ENCODE peak calls at places on chromosome 1, in seven cellular contexts. One of them, this sample, is unnamed.

GRCh38 chr1:75707191-75707590 is 17.3 kb upstream of the ACADM start:
- DNase-seq in colonic mucosa: no peak
- DNase-seq in psoas muscle: no peak
- DNase-seq in astrocyte of the spinal cord: no peak
- DNase-seq in fibroblast of lung: no peak
- DNase-seq in lower leg skin: no peak
- DNase-seq in mammary epithelial cell: no peak
- DNase-seq in this sample: no peak

GRCh38 chr1:179175011-179175934 is 54.2 kb downstream of the ABL2 start:
- DNase-seq in lower leg skin: no peak
- DNase-seq in colonic mucosa: no peak
- DNase-seq in fibroblast of lung: peak; percentile 87
- DNase-seq in psoas muscle: no peak
- DNase-seq in mammary epithelial cell: peak; percentile 81
- DNase-seq in astrocyte of the spinal cord: peak; percentile 50
- DNase-seq in this sample: peak; percentile 66

GRCh38 chr1:11157394-11157793 is 31.8 kb upstream of the ANGPTL7 start:
- DNase-seq in mammary epithelial cell: no peak
- DNase-seq in lower leg skin: no peak
- DNase-seq in colonic mucosa: no peak
- DNase-seq in astrocyte of the spinal cord: no peak
- DNase-seq in fibroblast of lung: no peak
- DNase-seq in psoas muscle: no peak
- DNase-seq in this sample: no peak

GRCh38 chr1:46343705-46344104 is 3.1 kb downstream of the NSUN4 start:
- DNase-seq in colonic mucosa: no peak
- DNase-seq in astrocyte of the spinal cord: no peak
- DNase-seq in psoas muscle: no peak
- DNase-seq in fibroblast of lung: no peak
- DNase-seq in mammary epithelial cell: no peak
- DNase-seq in lower leg skin: no peak
- DNase-seq in this sample: no peak

GRCh38 chr1:234608720-234609527 is 1.1 kb downstream of the IRF2BP2 start:
- DNase-seq in astrocyte of the spinal cord: peak; percentile 65
- DNase-seq in fibroblast of lung: peak; percentile 57
- DNase-seq in psoas muscle: peak; percentile 78
- DNase-seq in colonic mucosa: no peak
- DNase-seq in lower leg skin: peak; percentile 89
- DNase-seq in mammary epithelial cell: peak; percentile 36
- DNase-seq in this sample: peak; percentile 42

GRCh38 chr1:204079608-204079999 is 6.7 kb downstream of the SOX13 start:
- DNase-seq in fibroblast of lung: no peak
- DNase-seq in mammary epithelial cell: no peak
- DNase-seq in psoas muscle: no peak
- DNase-seq in astrocyte of the spinal cord: no peak
- DNase-seq in lower leg skin: no peak
- DNase-seq in colonic mucosa: no peak
- DNase-seq in this sample: no peak

GRCh38 chr1:241841661-241842060 is 6.3 kb upstream of the EXO1 start:
- DNase-seq in psoas muscle: no peak
- DNase-seq in fibroblast of lung: no peak
- DNase-seq in colonic mucosa: no peak
- DNase-seq in astrocyte of the spinal cord: no peak
- DNase-seq in mammary epithelial cell: no peak
- DNase-seq in lower leg skin: no peak
- DNase-seq in this sample: no peak

GRCh38 chr1:211469938-211470529 is 21.9 kb downstream of the RD3 start:
- DNase-seq in fibroblast of lung: peak; percentile 60
- DNase-seq in mammary epithelial cell: peak; percentile 60
- DNase-seq in astrocyte of the spinal cord: peak; percentile 72
- DNase-seq in colonic mucosa: peak; percentile 91
- DNase-seq in psoas muscle: peak; percentile 80
- DNase-seq in lower leg skin: peak; percentile 94
- DNase-seq in this sample: peak; percentile 63

GRCh38 chr1:97806996-97807395 is 113.8 kb downstream of the DPYD start:
- DNase-seq in astrocyte of the spinal cord: no peak
- DNase-seq in lower leg skin: no peak
- DNase-seq in colonic mucosa: no peak
- DNase-seq in mammary epithelial cell: no peak
- DNase-seq in fibroblast of lung: no peak
- DNase-seq in psoas muscle: no peak
- DNase-seq in this sample: peak; percentile 60

GRCh38 chr1:246564839-246565750 is 966 bp downstream of the TFB2M start:
- DNase-seq in mammary epithelial cell: peak; percentile 42
- DNase-seq in colonic mucosa: no peak
- DNase-seq in lower leg skin: no peak
- DNase-seq in fibroblast of lung: no peak
- DNase-seq in psoas muscle: no peak
- DNase-seq in astrocyte of the spinal cord: no peak
- DNase-seq in this sample: peak; percentile 45

GRCh38 chr1:241396747-241397691 is 40.0 kb upstream of the RGS7 start:
- DNase-seq in psoas muscle: no peak
- DNase-seq in fibroblast of lung: no peak
- DNase-seq in mammary epithelial cell: peak; percentile 40
- DNase-seq in colonic mucosa: no peak
- DNase-seq in lower leg skin: no peak
- DNase-seq in astrocyte of the spinal cord: peak; percentile 45
- DNase-seq in this sample: no peak

GRCh38 chr1:26938659-26939025 is 17.1 kb downstream of the NUDC start:
- DNase-seq in fibroblast of lung: no peak
- DNase-seq in colonic mucosa: no peak
- DNase-seq in astrocyte of the spinal cord: no peak
- DNase-seq in psoas muscle: no peak
- DNase-seq in lower leg skin: no peak
- DNase-seq in mammary epithelial cell: no peak
- DNase-seq in this sample: no peak

GRCh38 chr1:232992227-232992626 is 41.8 kb downstream of the NTPCR start:
- DNase-seq in astrocyte of the spinal cord: no peak
- DNase-seq in colonic mucosa: no peak
- DNase-seq in mammary epithelial cell: no peak
- DNase-seq in lower leg skin: peak; percentile 74
- DNase-seq in fibroblast of lung: no peak
- DNase-seq in psoas muscle: no peak
- DNase-seq in this sample: no peak

GRCh38 chr1:156146749-156147405 is 6.5 kb upstream of the SEMA4A start:
- DNase-seq in fibroblast of lung: no peak
- DNase-seq in colonic mucosa: no peak
- DNase-seq in mammary epithelial cell: peak; percentile 26
- DNase-seq in lower leg skin: no peak
- DNase-seq in psoas muscle: peak; percentile 59
- DNase-seq in astrocyte of the spinal cord: no peak
- DNase-seq in this sample: no peak

GRCh38 chr1:57637155-57637554 is 213.3 kb upstream of the DAB1 start:
- DNase-seq in psoas muscle: no peak
- DNase-seq in astrocyte of the spinal cord: no peak
- DNase-seq in colonic mucosa: no peak
- DNase-seq in mammary epithelial cell: no peak
- DNase-seq in fibroblast of lung: peak; percentile 21
- DNase-seq in lower leg skin: no peak
- DNase-seq in this sample: peak; percentile 91

GRCh38 chr1:214604543-214604942 is 1.5 kb downstream of the CENPF start:
- DNase-seq in lower leg skin: no peak
- DNase-seq in psoas muscle: no peak
- DNase-seq in fibroblast of lung: peak; percentile 26
- DNase-seq in mammary epithelial cell: no peak
- DNase-seq in astrocyte of the spinal cord: no peak
- DNase-seq in colonic mucosa: no peak
- DNase-seq in this sample: peak; percentile 33

GRCh38 chr1:211591980-211592493 is 13.1 kb upstream of the SLC30A1 start:
- DNase-seq in lower leg skin: no peak
- DNase-seq in mammary epithelial cell: peak; percentile 84
- DNase-seq in psoas muscle: no peak
- DNase-seq in colonic mucosa: no peak
- DNase-seq in fibroblast of lung: peak; percentile 95
- DNase-seq in astrocyte of the spinal cord: peak; percentile 85
- DNase-seq in this sample: peak; percentile 86

GRCh38 chr1:97245682-97246081 is 524.1 kb downstream of the PTBP2 start:
- DNase-seq in psoas muscle: no peak
- DNase-seq in mammary epithelial cell: no peak
- DNase-seq in fibroblast of lung: peak; percentile 59
- DNase-seq in lower leg skin: no peak
- DNase-seq in astrocyte of the spinal cord: peak; percentile 50
- DNase-seq in colonic mucosa: no peak
- DNase-seq in this sample: peak; percentile 21

DNA sequence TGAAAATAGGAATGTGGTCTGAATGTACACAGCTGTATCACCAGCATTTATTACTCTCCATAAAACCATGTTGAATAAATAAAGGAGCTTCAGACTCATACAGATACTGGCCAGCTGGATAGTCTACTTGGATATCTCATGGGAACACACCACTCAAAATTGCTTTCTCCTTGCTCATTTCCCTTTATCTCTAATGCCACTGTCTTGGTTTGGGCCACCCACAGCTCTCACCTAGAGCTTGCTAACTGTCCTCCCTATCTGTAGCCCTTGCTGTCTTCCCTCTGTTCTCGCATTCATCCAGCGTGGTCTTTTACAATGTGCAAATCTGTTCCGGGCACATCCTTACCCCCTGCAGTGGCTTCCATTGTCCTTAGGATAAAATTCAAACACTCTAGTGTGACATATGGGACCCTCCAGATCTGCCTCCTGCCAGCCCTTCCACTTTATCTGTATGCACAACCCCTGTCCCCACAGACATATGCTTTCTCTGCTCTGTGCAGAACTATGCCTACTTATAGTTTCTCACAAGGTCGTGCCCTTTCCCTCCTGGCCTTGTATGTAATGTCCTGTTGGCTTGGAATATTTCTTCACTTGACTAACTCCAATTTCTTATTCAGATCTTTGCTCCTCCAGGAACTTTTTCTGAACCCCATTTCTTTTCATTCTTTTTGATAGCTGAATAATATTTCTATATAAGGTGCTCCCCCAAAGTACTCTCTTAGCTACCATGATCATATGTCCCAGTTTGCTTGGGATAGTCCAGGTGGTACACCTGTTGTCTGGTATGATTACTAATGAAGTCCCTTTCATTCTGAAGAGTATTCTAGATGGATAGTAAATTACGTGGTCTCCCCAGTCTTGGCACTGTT is 2.9 kb downstream of the FLVCR1 start:
- DNase-seq in lower leg skin: no peak
- DNase-seq in psoas muscle: no peak
- DNase-seq in fibroblast of lung: peak; percentile 27
- DNase-seq in mammary epithelial cell: peak; percentile 4
- DNase-seq in astrocyte of the spinal cord: peak; percentile 18
- DNase-seq in colonic mucosa: no peak
- DNase-seq in this sample: peak; percentile 37
- TF ChIP-seq CTCF in lower leg skin: no peak
- TF ChIP-seq CTCF in psoas muscle: no peak
- TF ChIP-seq CTCF in fibroblast of lung: no peak
- TF ChIP-seq CTCF in mammary epithelial cell: no peak
- TF ChIP-seq CTCF in astrocyte of the spinal cord: no peak
- TF ChIP-seq CTCF in colonic mucosa: no peak
- TF ChIP-seq CTCF in this sample: no peak

GRCh38 chr1:7507620-7508019 is 263.5 kb upstream of the VAMP3 start:
- DNase-seq in psoas muscle: peak; percentile 38
- DNase-seq in astrocyte of the spinal cord: no peak
- DNase-seq in lower leg skin: no peak
- DNase-seq in mammary epithelial cell: no peak
- DNase-seq in colonic mucosa: no peak
- DNase-seq in fibroblast of lung: no peak
- DNase-seq in this sample: no peak
- H3K4me3 ChIP-seq in psoas muscle: no peak overlapping the region
- H3K4me3 ChIP-seq in astrocyte of the spinal cord: no peak overlapping the region
- H3K4me3 ChIP-seq in lower leg skin: no peak overlapping the region
- H3K4me3 ChIP-seq in mammary epithelial cell: no peak overlapping the region
- H3K4me3 ChIP-seq in colonic mucosa: no peak overlapping the region
- H3K4me3 ChIP-seq in fibroblast of lung: no peak overlapping the region
- H3K4me3 ChIP-seq in this sample: no peak overlapping the region

GRCh38 chr1:37474051-37474696 is at the start of gene ZC3H12A:
- DNase-seq in mammary epithelial cell: peak; percentile 92
- DNase-seq in psoas muscle: peak; percentile 96
- DNase-seq in astrocyte of the spinal cord: peak; percentile 87
- DNase-seq in lower leg skin: peak; percentile 98
- DNase-seq in fibroblast of lung: peak; percentile 84
- DNase-seq in colonic mucosa: peak; percentile 94
- DNase-seq in this sample: peak; percentile 82

GRCh38 chr1:37474697-37475379 is 458 bp downstream of the ZC3H12A start:
- DNase-seq in psoas muscle: peak; percentile 76
- DNase-seq in colonic mucosa: no peak
- DNase-seq in lower leg skin: no peak
- DNase-seq in astrocyte of the spinal cord: peak; percentile 24
- DNase-seq in mammary epithelial cell: no peak
- DNase-seq in fibroblast of lung: peak; percentile 42
- DNase-seq in this sample: peak; percentile 32

GRCh38 chr1:37472281-37472680 is 2.1 kb upstream of the ZC3H12A start:
- DNase-seq in colonic mucosa: no peak
- DNase-seq in psoas muscle: no peak
- DNase-seq in astrocyte of the spinal cord: no peak
- DNase-seq in mammary epithelial cell: no peak
- DNase-seq in lower leg skin: no peak
- DNase-seq in fibroblast of lung: no peak
- DNase-seq in this sample: no peak

GRCh38 chr1:37472994-37473393 is 1.4 kb upstream of the ZC3H12A start:
- DNase-seq in psoas muscle: no peak
- DNase-seq in lower leg skin: no peak
- DNase-seq in fibroblast of lung: no peak
- DNase-seq in astrocyte of the spinal cord: no peak
- DNase-seq in mammary epithelial cell: no peak
- DNase-seq in colonic mucosa: no peak
- DNase-seq in this sample: no peak

GRCh38 chr1:37473431-37474050 is 839 bp upstream of the ZC3H12A start:
- DNase-seq in lower leg skin: no peak
- DNase-seq in psoas muscle: no peak
- DNase-seq in colonic mucosa: peak; percentile 56
- DNase-seq in mammary epithelial cell: no peak
- DNase-seq in astrocyte of the spinal cord: peak; percentile 39
- DNase-seq in fibroblast of lung: peak; percentile 37
- DNase-seq in this sample: no peak
- TF ChIP-seq CTCF in lower leg skin: no peak
- TF ChIP-seq CTCF in psoas muscle: no peak
- TF ChIP-seq CTCF in colonic mucosa: no peak
- TF ChIP-seq CTCF in mammary epithelial cell: no peak
- TF ChIP-seq CTCF in astrocyte of the spinal cord: no peak
- TF ChIP-seq CTCF in fibroblast of lung: no peak
- TF ChIP-seq CTCF in this sample: no peak

GRCh38 chr1:108813326-108813725 is 43.6 kb downstream of the AKNAD1 start:
- DNase-seq in astrocyte of the spinal cord: no peak
- DNase-seq in fibroblast of lung: no peak
- DNase-seq in mammary epithelial cell: no peak
- DNase-seq in lower leg skin: no peak
- DNase-seq in psoas muscle: no peak
- DNase-seq in colonic mucosa: no peak
- DNase-seq in this sample: no peak

GRCh38 chr1:108817016-108817415 is 39.9 kb downstream of the AKNAD1 start:
- DNase-seq in astrocyte of the spinal cord: peak; percentile 96
- DNase-seq in psoas muscle: peak; percentile 52
- DNase-seq in mammary epithelial cell: peak; percentile 96
- DNase-seq in colonic mucosa: no peak
- DNase-seq in lower leg skin: peak; percentile 88
- DNase-seq in fibroblast of lung: peak; percentile 98
- DNase-seq in this sample: peak; percentile 97

GRCh38 chr1:108814343-108815125 is 42.4 kb downstream of the AKNAD1 start:
- DNase-seq in astrocyte of the spinal cord: peak; percentile 65
- DNase-seq in fibroblast of lung: peak; percentile 68
- DNase-seq in colonic mucosa: peak; percentile 33
- DNase-seq in lower leg skin: no peak
- DNase-seq in mammary epithelial cell: no peak
- DNase-seq in psoas muscle: no peak
- DNase-seq in this sample: peak; percentile 56

GRCh38 chr1:108816049-108816882 is 40.6 kb downstream of the AKNAD1 start:
- DNase-seq in mammary epithelial cell: peak; percentile 90
- DNase-seq in astrocyte of the spinal cord: peak; percentile 97
- DNase-seq in lower leg skin: peak; percentile 92
- DNase-seq in psoas muscle: peak; percentile 86
- DNase-seq in fibroblast of lung: peak; percentile 93
- DNase-seq in colonic mucosa: peak; percentile 56
- DNase-seq in this sample: peak; percentile 94

GRCh38 chr1:108815566-108815965 is 41.3 kb downstream of the AKNAD1 start:
- DNase-seq in astrocyte of the spinal cord: peak; percentile 27
- DNase-seq in mammary epithelial cell: no peak
- DNase-seq in psoas muscle: no peak
- DNase-seq in lower leg skin: no peak
- DNase-seq in fibroblast of lung: no peak
- DNase-seq in colonic mucosa: no peak
- DNase-seq in this sample: peak; percentile 14
- H3K4me3 ChIP-seq in astrocyte of the spinal cord: no peak overlapping the region
- H3K4me3 ChIP-seq in mammary epithelial cell: no peak overlapping the region
- H3K4me3 ChIP-seq in psoas muscle: no peak overlapping the region
- H3K4me3 ChIP-seq in lower leg skin: no peak overlapping the region
- H3K4me3 ChIP-seq in fibroblast of lung: no peak overlapping the region
- H3K4me3 ChIP-seq in colonic mucosa: no peak overlapping the region
- H3K4me3 ChIP-seq in this sample: no peak overlapping the region

This sample was measured in fibroblast of mammary gland.